ENCODE peak calls at places on chromosomes 12 and 14, in four cellular contexts. C is mammary epithelial cell, B is NCI-H510A treated with DMSO at 0.1 percent for 48 hours, V is skeletal muscle cell. J is an unnamed sample.

GRCh38 chr12:27852742-27853141 is 72.7 kb upstream of the MANSC4 start:
- DNase-seq in V (no peak), C (no peak), B (no peak), J (no peak)

GRCh38 chr14:72792051-72792788 is 101.7 kb downstream of the DPF3 start:
- DNase-seq in C (no peak), B (no peak), V (no peak), J (no peak)

GRCh38 chr14:39875028-39875427 is 442.8 kb upstream of the FBXO33 start:
- DNase-seq in B (no peak), V (no peak), C (no peak), J (no peak)

GRCh38 chr12:117907108-117907689 is 61.6 kb downstream of the KSR2 start:
- DNase-seq in B (peak), V (no peak), C (peak), J (no peak)

GRCh38 chr14:22339277-22339676 is 249.7 kb downstream of the DAD1 start:
- DNase-seq in B (no peak), C (no peak), V (peak), J (no peak)

GRCh38 chr12:92075425-92075891 is 70.2 kb downstream of the BTG1 start:
- DNase-seq in V (peak), B (no peak), C (no peak), J (peak)

GRCh38 chr14:59474172-59474571 is 9.0 kb upstream of the GPR135 start:
- DNase-seq in B (no peak), V (no peak), C (no peak), J (no peak)

GRCh38 chr12:55816876-55817351 is 610 bp downstream of the SARNP start:
- DNase-seq in V (no peak), B (no peak), C (no peak), J (no peak)

GRCh38 chr12:93793983-93794382 is 116.8 kb downstream of the CRADD start:
- DNase-seq in B (no peak), V (peak), C (no peak), J (no peak)

GRCh38 chr12:1384910-1385309 is 209.5 kb downstream of the FBXL14 start:
- DNase-seq in C (no peak), B (no peak), V (no peak), J (no peak)

GRCh38 chr12:73274972-73275371 is 1002.8 kb downstream of the TRHDE start:
- DNase-seq in B (no peak), V (no peak), C (no peak), J (no peak)

GRCh38 chr12:68636268-68636667 is 25.6 kb downstream of the RAP1B start:
- DNase-seq in V (peak), B (no peak), C (peak), J (no peak)

GRCh38 chr12:93438266-93439050 is 3.3 kb downstream of the UBE2N start:
- DNase-seq in C (no peak), V (no peak), B (no peak), J (no peak)

GRCh38 chr12:127779301-127780045 is 487.5 kb upstream of the TMEM132C start:
- DNase-seq in C (no peak), V (no peak), B (no peak), J (no peak)